ENCODE peak calls at places on chromosomes 5 and 9, in eight cellular contexts. E is sigmoid colon; U is effector memory CD4-positive, alpha-beta T cell; S is HAP-1; G is tibial nerve; O is right atrium auricular region; P is pancreas; C is HCT116. N is an unnamed sample. For H3K9me3, the result is how much of the 10 kb centered on the place peaks cover.

GRCh38 chr9:115157245-115157674 is 39.3 kb upstream of the TNC start:
- DNase-seq in E (peak), U (no peak), S (no peak), G (no peak), O (no peak), P (no peak), C (peak), N (no peak)

GRCh38 chr5:68738236-68738635 is 355.6 kb upstream of the SLC30A5 start:
- DNase-seq in E (no peak), U (no peak), S (no peak), G (no peak), O (no peak), P (no peak), C (no peak), N (no peak)

GRCh38 chr9:98867434-98868168 is 60.1 kb downstream of the GALNT12 start:
- DNase-seq in E (peak), U (no peak), S (no peak), G (peak), O (peak), P (peak), C (no peak), N (no peak)

GRCh38 chr5:1312993-1313833 is 18.3 kb upstream of the TERT start:
- DNase-seq in E (peak), U (no peak), S (no peak), G (no peak), O (no peak), P (peak), C (no peak), N (peak)

GRCh38 chr5:126104951-126105350 is 318.3 kb upstream of the GRAMD2B start:
- DNase-seq in E (no peak), U (no peak), S (no peak), G (no peak), O (no peak), P (no peak), C (no peak), N (no peak)

GRCh38 chr9:76302947-76303550 is 91.2 kb downstream of the RFK start:
- DNase-seq in E (no peak), U (no peak), S (peak), G (no peak), O (no peak), P (peak), C (peak), N (no peak)

GRCh38 chr5:61631438-61631941 is 299.4 kb downstream of the ZSWIM6 start:
- DNase-seq in E (peak), U (no peak), S (no peak), G (peak), O (peak), P (peak), C (no peak), N (no peak)

GRCh38 chr5:123665822-123666371 is 153.9 kb downstream of the CSNK1G3 start:
- DNase-seq in E (no peak), U (no peak), S (no peak), G (no peak), O (no peak), P (no peak), C (peak), N (no peak)

GRCh38 chr9:124133752-124134151 is 122.2 kb downstream of the LHX2 start:
- DNase-seq in E (no peak), U (no peak), S (no peak), G (peak), O (no peak), P (no peak), C (no peak), N (no peak)

GRCh38 chr5:74028406-74028805 is 402.4 kb downstream of the ARHGEF28 start:
- DNase-seq in E (no peak), U (no peak), S (no peak), G (no peak), O (no peak), P (no peak), C (peak), N (no peak)

GRCh38 chr5:149702953-149703646 is 27.0 kb upstream of the PPARGC1B start:
- DNase-seq in E (no peak), U (no peak), S (no peak), G (no peak), O (peak), P (no peak), C (no peak), N (no peak)

GRCh38 chr9:119284587-119285337 is 84.5 kb downstream of the BRINP1 start:
- DNase-seq in E (no peak), U (no peak), S (no peak), G (no peak), O (no peak), P (no peak), C (no peak), N (no peak)

GRCh38 chr9:129572517-129572916 is 48.4 kb downstream of the C9orf50 start:
- DNase-seq in E (no peak), U (no peak), S (no peak), G (no peak), O (no peak), P (no peak), C (no peak), N (no peak)

GRCh38 chr5:980941-981340 is 27.7 kb upstream of the NKD2 start:
- DNase-seq in E (peak), U (no peak), S (peak), G (no peak), O (no peak), P (no peak), C (no peak), N (no peak)

GRCh38 chr9:131739988-131740648 is at the start of gene RAPGEF1:
- DNase-seq in E (peak), U (peak), S (peak), G (peak), O (no peak), P (peak), C (no peak), N (peak)

GRCh38 chr9:76353280-76353679 is 40.9 kb downstream of the RFK start:
- DNase-seq in E (no peak), U (no peak), S (peak), G (no peak), O (no peak), P (no peak), C (no peak), N (no peak)

GRCh38 chr9:99118782-99119466 is 14.0 kb downstream of the TGFBR1 start:
- DNase-seq in E (no peak), U (no peak), S (no peak), G (no peak), O (no peak), P (no peak), C (no peak), N (peak)

GRCh38 chr5:44388504-44389409 is 463 bp downstream of the FGF10 start:
- DNase-seq in E (peak), U (no peak), S (no peak), G (peak), O (no peak), P (peak), C (no peak), N (no peak)

GRCh38 chr5:22780756-22781155 is 72.4 kb downstream of the CDH12 start:
- DNase-seq in E (no peak), U (no peak), S (no peak), G (no peak), O (no peak), P (no peak), C (no peak), N (no peak)

GRCh38 chr9:25557645-25558300 is 120.5 kb downstream of the TUSC1 start:
- DNase-seq in E (no peak), U (no peak), S (no peak), G (no peak), O (no peak), P (no peak), C (no peak), N (no peak)

GRCh38 chr9:105308448-105309412 is 64.3 kb downstream of the SLC44A1 start:
- DNase-seq in E (no peak), U (no peak), S (peak), G (no peak), O (no peak), P (no peak), C (no peak), N (no peak)

GRCh38 chr5:96932026-96932425 is 3.9 kb upstream of the LNPEP start:
- DNase-seq in E (no peak), U (no peak), S (no peak), G (no peak), O (no peak), P (no peak), C (no peak), N (no peak)

GRCh38 chr9:107794259-107794658 is 304.7 kb upstream of the KLF4 start:
- DNase-seq in E (no peak), U (no peak), S (no peak), G (no peak), O (no peak), P (no peak), C (no peak), N (no peak)
- H3K9me3 ChIP-seq in E (under half), U (under half), S (under half), G (under half), O (under half), P (under half), C (under half), N (under half)

GRCh38 chr5:141427783-141428426 is 2.4 kb upstream of the PCDHGA12 start:
- DNase-seq in E (no peak), U (no peak), S (no peak), G (no peak), O (no peak), P (no peak), C (no peak), N (no peak)
- H3K9me3 ChIP-seq in E (half or more), U (under half), S (under half), G (half or more), O (half or more), P (under half), C (under half), N (under half)

DNA sequence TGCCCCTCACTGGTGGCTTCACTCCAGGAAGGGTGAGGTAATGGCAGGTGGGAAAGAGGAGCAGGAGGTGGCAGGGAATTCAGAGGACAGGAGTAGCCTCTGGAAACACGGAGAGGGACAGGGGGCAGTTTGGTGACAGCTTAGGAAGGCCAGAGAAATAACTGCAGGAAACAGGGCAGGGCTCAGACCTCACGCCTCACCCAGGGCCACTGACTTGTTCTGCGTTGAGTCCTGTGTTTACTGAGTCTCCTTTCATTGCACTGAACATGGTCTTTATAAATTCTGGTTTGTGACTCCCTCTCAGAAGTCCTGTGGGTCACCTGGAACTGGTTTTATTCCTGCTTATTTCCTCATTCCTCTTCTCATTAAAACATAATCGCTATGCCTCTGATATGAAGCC is 55.2 kb upstream of the ZNF622 start:
- DNase-seq in E (no peak), U (no peak), S (no peak), G (no peak), O (no peak), P (peak), C (no peak), N (no peak)
- H3K9me3 ChIP-seq in E (under half), U (under half), S (under half), G (under half), O (under half), P (under half), C (under half), N (under half)

GRCh38 chr9:135244751-135245221 is 157.3 kb downstream of the OLFM1 start:
- DNase-seq in E (peak), U (no peak), S (no peak), G (no peak), O (no peak), P (peak), C (no peak), N (no peak)

GRCh38 chr9:135245482-135246247 is 158.2 kb downstream of the OLFM1 start:
- DNase-seq in E (peak), U (no peak), S (no peak), G (no peak), O (no peak), P (no peak), C (no peak), N (no peak)

GRCh38 chr9:135248111-135248510 is 160.6 kb downstream of the OLFM1 start:
- DNase-seq in E (no peak), U (no peak), S (no peak), G (no peak), O (no peak), P (no peak), C (peak), N (no peak)

GRCh38 chr9:135247174-135247930 is 159.9 kb downstream of the OLFM1 start:
- DNase-seq in E (peak), U (no peak), S (no peak), G (no peak), O (no peak), P (peak), C (no peak), N (no peak)

DNA sequence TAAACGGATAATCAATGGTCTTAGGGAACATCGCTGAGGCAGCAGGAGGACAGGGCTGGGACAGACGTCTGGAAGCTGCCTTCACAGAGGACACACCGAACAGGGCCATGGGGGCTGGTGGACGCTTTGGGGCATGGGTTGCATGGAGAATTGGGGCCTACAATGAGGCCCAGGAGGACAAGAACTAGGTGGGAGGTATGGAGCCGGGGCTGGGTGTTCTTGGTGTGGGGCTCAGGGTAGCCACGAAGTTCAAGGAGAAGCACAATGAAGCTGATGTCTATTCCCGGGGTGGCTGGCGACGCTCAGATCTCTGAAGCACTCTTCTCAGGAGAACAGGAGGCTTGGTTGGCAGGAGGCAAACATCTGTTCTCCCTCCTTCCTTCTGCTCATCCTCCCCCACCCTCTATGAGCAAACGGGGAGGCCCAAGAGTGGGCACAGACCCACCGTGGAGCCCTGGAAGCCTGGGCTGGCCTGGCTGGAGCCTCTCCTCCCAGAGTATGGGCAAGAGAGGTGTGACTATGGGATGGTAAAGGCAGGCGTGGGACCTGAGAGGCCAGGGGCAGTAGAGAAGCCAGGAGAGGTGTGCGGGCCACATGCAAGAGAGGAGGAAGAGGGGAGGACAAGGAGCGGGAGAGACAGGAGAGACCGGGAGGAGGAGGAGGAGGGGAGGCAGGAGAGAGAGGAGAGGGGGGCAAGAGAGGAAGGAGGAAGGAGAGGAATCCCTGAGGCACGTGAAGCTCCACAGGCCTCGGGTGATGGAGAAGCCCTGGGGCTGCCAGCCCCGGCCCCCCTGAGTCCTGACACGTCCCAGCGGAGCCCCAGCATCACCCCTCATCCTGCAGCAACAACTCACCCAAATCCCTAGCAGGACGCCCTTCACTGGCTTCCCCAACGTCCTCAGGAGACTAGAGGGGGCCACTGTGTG is 159.0 kb downstream of the OLFM1 start:
- DNase-seq in E (peak), U (no peak), S (no peak), G (no peak), O (no peak), P (no peak), C (no peak), N (no peak)
- H3K9me3 ChIP-seq in E (under half), U (under half), S (under half), G (under half), O (under half), P (under half), C (under half), N (under half)

DNA sequence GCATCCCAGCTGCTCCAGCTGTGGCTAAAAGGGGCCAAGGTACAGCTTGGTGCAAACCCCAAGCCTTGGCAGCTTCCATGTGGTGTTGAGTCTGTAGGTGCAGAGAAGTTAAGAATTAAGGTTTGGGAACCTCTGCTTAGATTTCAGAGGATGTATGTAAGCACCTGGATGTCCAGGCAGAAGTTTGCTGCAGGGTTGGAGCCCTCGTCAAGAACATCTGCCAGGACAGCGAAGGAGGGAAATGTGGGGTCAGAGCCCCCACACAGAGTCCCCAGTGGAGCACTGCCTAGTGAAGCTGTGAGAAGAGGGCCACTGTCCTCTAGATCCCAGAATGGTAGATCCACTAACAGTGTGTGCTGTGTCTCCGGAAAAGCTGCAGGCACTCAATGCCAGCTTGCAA is 236.2 kb upstream of the ADRA1B start:
- DNase-seq in E (no peak), U (no peak), S (no peak), G (no peak), O (no peak), P (no peak), C (no peak), N (no peak)
- H3K9me3 ChIP-seq in E (under half), U (under half), S (under half), G (under half), O (under half), P (under half), C (under half), N (under half)

GRCh38 chr9:70753311-70753710 is 338.9 kb upstream of the KLF9 start:
- DNase-seq in E (no peak), U (no peak), S (peak), G (no peak), O (no peak), P (no peak), C (no peak), N (no peak)
- H3K9me3 ChIP-seq in E (under half), U (under half), S (under half), G (under half), O (under half), P (under half), C (under half), N (under half)

GRCh38 chr5:150912312-150912814 is 7.6 kb upstream of the ZNF300 start:
- DNase-seq in E (no peak), U (no peak), S (no peak), G (no peak), O (no peak), P (no peak), C (no peak), N (no peak)
- H3K9me3 ChIP-seq in E (under half), U (under half), S (under half), G (under half), O (half or more), P (under half), C (under half), N (under half)

DNA sequence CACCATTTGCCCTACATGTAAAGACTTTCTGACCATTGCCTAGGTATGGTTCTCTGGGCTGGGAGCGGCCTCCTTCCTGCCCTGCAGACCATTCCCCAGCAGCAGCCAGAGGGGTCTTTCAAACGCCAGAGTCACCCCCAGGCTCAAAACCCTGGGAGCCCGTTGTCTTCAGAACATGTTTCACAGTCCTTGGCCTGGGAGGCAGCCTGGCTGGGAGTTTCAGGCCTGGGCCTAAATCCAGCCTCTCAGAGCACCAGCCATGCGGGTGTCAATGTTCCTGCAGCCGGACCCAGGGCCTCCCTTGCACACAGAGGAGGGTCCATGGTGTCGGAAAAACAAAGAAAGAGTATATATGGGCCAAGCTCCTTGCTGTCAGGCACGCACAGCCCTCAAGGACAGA is 145.2 kb upstream of the FOXD4L5 start:
- DNase-seq in E (no peak), U (no peak), S (no peak), G (no peak), O (no peak), P (no peak), C (no peak), N (no peak)
- H3K9me3 ChIP-seq in E (under half), U (under half), S (under half), G (under half), O (under half), P (under half), C (under half), N (under half)

N was measured in T-helper 17 cell.